ENCODE peak calls at places on chromosomes 5 and 9, in seven cellular contexts. W is A549, V is adrenal gland, N is HCT116, A is aorta, M is right cardiac atrium, T is IMR-90. E is an unnamed sample. For H3K9me3, the result is how much of the 10 kb centered on the place peaks cover.

GRCh38 chr5:44613951-44614350 is 194.8 kb upstream of the MRPS30 start:
- DNase-seq in A (no peak), M (no peak), N (no peak), W (no peak), T (no peak), V (no peak), E (no peak)

GRCh38 chr9:87086536-87086935 is 139.2 kb upstream of the GAS1 start:
- DNase-seq in V (no peak), N (no peak), M (no peak), A (no peak), T (no peak), W (no peak), E (no peak)

GRCh38 chr9:136095028-136095494 is at the start of gene NACC2:
- DNase-seq in W (peak), M (peak), T (peak), V (no peak), N (no peak), A (peak), E (no peak)

GRCh38 chr5:124927735-124928134 is 181.3 kb upstream of the ZNF608 start:
- DNase-seq in A (no peak), V (no peak), T (peak), W (no peak), M (no peak), N (no peak), E (no peak)

GRCh38 chr9:114850871-114851270 is 45.0 kb upstream of the TNFSF15 start:
- DNase-seq in V (no peak), M (no peak), N (no peak), A (no peak), W (no peak), T (peak), E (no peak)

GRCh38 chr5:72106922-72107873 is at the start of gene MAP1B:
- DNase-seq in T (peak), A (peak), V (peak), M (peak), W (peak), N (no peak), E (peak)

GRCh38 chr5:147439253-147439652 is 70.6 kb downstream of the DPYSL3 start:
- DNase-seq in N (no peak), V (no peak), T (peak), M (no peak), W (no peak), A (no peak), E (no peak)

GRCh38 chr9:111728143-111728542 is 66.6 kb downstream of the SHOC1 start:
- DNase-seq in W (no peak), T (peak), M (no peak), A (no peak), N (peak), V (no peak), E (no peak)

GRCh38 chr5:143695941-143696340 is 116.0 kb upstream of the HMHB1 start:
- DNase-seq in V (no peak), W (no peak), N (no peak), T (peak), A (no peak), M (no peak), E (no peak)

GRCh38 chr9:113219186-113219936 is 1.7 kb downstream of the FKBP15 start:
- DNase-seq in A (no peak), N (no peak), M (no peak), V (no peak), T (no peak), W (no peak), E (no peak)

GRCh38 chr9:70932097-70932496 is 189.3 kb downstream of the TRPM3 start:
- DNase-seq in T (no peak), N (no peak), A (no peak), M (no peak), W (no peak), V (no peak), E (no peak)

GRCh38 chr9:14018061-14018460 is 295.9 kb downstream of the NFIB start:
- DNase-seq in T (peak), W (peak), A (no peak), N (no peak), M (no peak), V (peak), E (peak)

GRCh38 chr9:134957945-134958227 is 40.2 kb upstream of the FCN1 start:
- DNase-seq in A (no peak), V (no peak), N (no peak), M (no peak), W (no peak), T (no peak), E (no peak)

GRCh38 chr9:81420024-81420423 is 269.3 kb downstream of the TLE1 start:
- DNase-seq in M (no peak), V (no peak), N (no peak), A (no peak), W (no peak), T (no peak), E (no peak)

GRCh38 chr9:120505186-120505585 is 74.8 kb downstream of the CDK5RAP2 start:
- DNase-seq in A (no peak), V (no peak), M (no peak), T (no peak), N (no peak), W (no peak), E (no peak)

GRCh38 chr9:128473104-128473503 is 17.3 kb downstream of the ODF2 start:
- DNase-seq in V (no peak), M (no peak), W (no peak), N (no peak), A (no peak), T (no peak), E (no peak)

GRCh38 chr5:132272341-132273210 is 15.1 kb downstream of the PDLIM4 start:
- DNase-seq in M (peak), W (peak), T (peak), N (no peak), A (peak), V (peak), E (no peak)

GRCh38 chr9:114910541-114910940 is 19.9 kb downstream of the TNFSF8 start:
- DNase-seq in W (no peak), N (no peak), V (no peak), A (no peak), M (no peak), T (no peak), E (no peak)

GRCh38 chr9:2158729-2159128 is 143.6 kb downstream of the SMARCA2 start:
- DNase-seq in V (no peak), T (no peak), A (no peak), W (no peak), M (no peak), N (no peak), E (no peak)

GRCh38 chr5:154087260-154087659 is 48.5 kb downstream of the MFAP3 start:
- DNase-seq in T (no peak), N (no peak), V (no peak), M (no peak), W (no peak), A (no peak), E (no peak)

GRCh38 chr5:1656271-1656975 is 132.7 kb upstream of the LPCAT1 start:
- DNase-seq in M (no peak), T (no peak), W (no peak), V (no peak), N (no peak), A (no peak), E (no peak)

GRCh38 chr9:68728731-68729130 is 23.7 kb downstream of the PIP5K1B start:
- DNase-seq in A (no peak), W (no peak), N (no peak), M (no peak), V (no peak), T (no peak), E (no peak)

GRCh38 chr9:5587024-5587423 is 41.9 kb upstream of the RIC1 start:
- DNase-seq in A (no peak), N (no peak), V (no peak), W (no peak), T (peak), M (no peak), E (peak)

GRCh38 chr5:154740483-154740882 is 14.7 kb upstream of the LARP1 start:
- DNase-seq in A (peak), T (peak), N (no peak), V (peak), M (peak), W (no peak), E (peak)

GRCh38 chr5:21807953-21808352 is 1045.2 kb downstream of the CDH12 start:
- DNase-seq in A (no peak), M (no peak), N (no peak), V (no peak), W (no peak), T (peak), E (no peak)

GRCh38 chr9:98263482-98264357 is 8.3 kb upstream of the TBC1D2 start:
- DNase-seq in W (peak), A (peak), V (peak), N (peak), M (peak), T (peak), E (peak)

GRCh38 chr5:145791866-145792265 is 43.3 kb downstream of the PRELID2 start:
- DNase-seq in V (no peak), T (no peak), M (no peak), A (no peak), W (no peak), N (no peak), E (no peak)

GRCh38 chr9:97906236-97906831 is 16.0 kb downstream of the TRMO start:
- DNase-seq in V (peak), A (no peak), M (peak), T (no peak), W (no peak), N (no peak), E (no peak)

GRCh38 chr5:96483878-96484277 is 50.8 kb upstream of the PCSK1 start:
- DNase-seq in M (no peak), V (no peak), A (no peak), T (peak), N (peak), W (peak), E (no peak)

GRCh38 chr5:180251887-180252286 is 40.0 kb downstream of the MAPK9 start:
- DNase-seq in M (no peak), W (no peak), N (no peak), A (no peak), V (no peak), T (no peak), E (no peak)

GRCh38 chr5:180251141-180251540 is 40.7 kb downstream of the MAPK9 start:
- DNase-seq in V (no peak), A (no peak), M (no peak), W (no peak), T (no peak), N (no peak), E (no peak)

GRCh38 chr5:180253036-180253824 is 38.7 kb downstream of the MAPK9 start:
- DNase-seq in V (no peak), T (no peak), M (no peak), N (no peak), A (no peak), W (peak), E (no peak)

GRCh38 chr5:180250329-180250728 is 41.3 kb upstream of the RASGEF1C start:
- DNase-seq in V (no peak), N (no peak), W (no peak), M (no peak), A (no peak), T (no peak), E (no peak)
- H3K9me3 ChIP-seq in V (half or more), N (under half), W (half or more), M (under half), A (under half), T (half or more), E (half or more)

DNA sequence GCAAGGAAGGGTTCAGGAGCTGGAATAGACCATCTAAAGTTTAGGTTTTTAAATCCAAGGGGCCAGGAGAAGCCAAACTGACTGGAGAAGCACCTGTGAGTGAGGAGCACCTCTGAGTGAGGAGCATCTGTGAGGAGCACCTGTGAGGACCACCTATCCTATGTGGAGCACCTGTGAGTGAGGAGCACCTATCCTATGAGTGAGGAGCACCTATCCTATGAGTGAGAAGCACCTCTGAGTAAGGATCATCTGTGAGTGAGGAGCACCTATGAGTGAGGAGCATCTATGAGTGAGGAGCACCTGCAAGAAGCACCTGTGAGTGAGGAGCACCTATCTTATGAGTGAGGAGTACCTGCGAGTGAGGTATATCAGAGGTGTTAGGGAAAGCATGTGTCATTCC is 8.0 kb upstream of the OR1Q1 start:
- DNase-seq in N (no peak), W (no peak), T (no peak), A (no peak), V (no peak), M (no peak), E (no peak)
- H3K9me3 ChIP-seq in N (under half), W (under half), T (under half), A (under half), V (under half), M (under half), E (under half)

GRCh38 chr5:141330299-141331080 is at the start of gene PCDHGA1:
- DNase-seq in N (no peak), V (no peak), W (peak), T (peak), M (peak), A (no peak), E (no peak)
- H3K9me3 ChIP-seq in N (under half), V (under half), W (under half), T (under half), M (under half), A (under half), E (under half)

GRCh38 chr5:179158556-179158955 is 98.4 kb downstream of the ZNF354C start:
- DNase-seq in T (no peak), V (no peak), N (no peak), M (peak), W (no peak), A (no peak), E (no peak)

GRCh38 chr5:179162351-179163235 is 102.4 kb downstream of the ZNF354C start:
- DNase-seq in W (no peak), A (peak), V (no peak), N (no peak), T (no peak), M (peak), E (no peak)

GRCh38 chr5:179163236-179164155 is 103.3 kb downstream of the ZNF354C start:
- DNase-seq in A (peak), W (no peak), N (no peak), T (no peak), V (no peak), M (peak), E (no peak)

GRCh38 chr5:179161901-179162300 is 101.7 kb downstream of the ZNF354C start:
- DNase-seq in T (no peak), N (no peak), W (no peak), A (no peak), M (peak), V (no peak), E (no peak)

DNA sequence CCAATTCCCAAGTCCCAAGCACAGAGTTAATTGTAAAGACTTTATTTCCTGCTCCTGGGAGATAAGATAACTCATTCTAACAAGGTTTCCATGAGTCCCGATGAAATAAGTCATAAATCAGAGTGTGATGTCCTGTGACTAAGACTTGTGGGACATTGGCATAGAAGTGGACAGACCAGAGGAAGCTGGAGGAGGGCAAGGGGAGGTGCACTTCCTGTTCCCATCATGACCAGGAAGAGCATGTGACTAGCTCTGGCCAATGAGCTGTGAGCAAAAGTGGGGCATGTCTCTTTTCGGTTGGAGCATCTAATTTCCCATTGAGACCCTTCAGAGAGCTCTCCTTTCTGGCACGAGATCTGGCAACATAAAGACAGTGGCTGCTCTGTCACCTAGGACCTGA is 100.4 kb downstream of the ZNF354C start:
- DNase-seq in V (no peak), N (no peak), T (peak), M (no peak), A (peak), W (no peak), E (no peak)
- H3K9me3 ChIP-seq in V (under half), N (under half), T (under half), M (under half), A (under half), W (under half), E (under half)

GRCh38 chr5:13189532-13189931 is 755.0 kb downstream of the DNAH5 start:
- DNase-seq in A (no peak), M (no peak), N (no peak), V (no peak), T (no peak), W (no peak), E (no peak)
- H3K9me3 ChIP-seq in A (under half), M (under half), N (under half), V (under half), T (under half), W (under half), E (under half)

GRCh38 chr9:23326597-23326996 is 499.4 kb downstream of the ELAVL2 start:
- DNase-seq in T (no peak), N (no peak), M (no peak), A (no peak), W (no peak), V (no peak), E (no peak)
- H3K9me3 ChIP-seq in T (under half), N (under half), M (under half), A (under half), W (under half), V (under half), E (under half)

GRCh38 chr9:6692891-6693361 is 47.4 kb upstream of the GLDC start:
- DNase-seq in A (no peak), W (no peak), M (no peak), V (no peak), N (no peak), T (no peak), E (no peak)
- H3K9me3 ChIP-seq in A (under half), W (under half), M (under half), V (under half), N (under half), T (under half), E (under half)

DNA sequence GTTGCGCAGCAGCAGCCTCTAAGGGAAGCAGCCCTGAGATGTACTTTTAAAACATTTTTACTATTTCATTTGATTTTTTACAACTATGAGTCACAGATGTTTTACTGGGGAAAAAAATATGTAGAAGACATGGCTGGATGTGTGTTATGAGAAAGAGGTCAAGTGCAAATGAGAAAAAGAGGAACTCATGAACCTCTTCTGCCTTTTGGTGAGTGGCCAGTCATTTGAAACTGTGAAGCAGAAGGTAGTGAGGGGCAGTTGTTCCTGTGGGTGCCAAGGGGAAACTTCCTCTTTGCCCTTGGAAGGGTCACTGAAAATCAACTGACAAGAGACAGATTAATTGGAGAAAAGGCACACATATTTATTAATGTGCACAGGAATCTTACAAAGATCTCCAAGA is 31.3 kb upstream of the SYK start:
- DNase-seq in M (no peak), T (no peak), W (no peak), V (peak), N (no peak), A (no peak), E (no peak)
- H3K9me3 ChIP-seq in M (under half), T (under half), W (under half), V (under half), N (under half), A (under half), E (under half)

DNA sequence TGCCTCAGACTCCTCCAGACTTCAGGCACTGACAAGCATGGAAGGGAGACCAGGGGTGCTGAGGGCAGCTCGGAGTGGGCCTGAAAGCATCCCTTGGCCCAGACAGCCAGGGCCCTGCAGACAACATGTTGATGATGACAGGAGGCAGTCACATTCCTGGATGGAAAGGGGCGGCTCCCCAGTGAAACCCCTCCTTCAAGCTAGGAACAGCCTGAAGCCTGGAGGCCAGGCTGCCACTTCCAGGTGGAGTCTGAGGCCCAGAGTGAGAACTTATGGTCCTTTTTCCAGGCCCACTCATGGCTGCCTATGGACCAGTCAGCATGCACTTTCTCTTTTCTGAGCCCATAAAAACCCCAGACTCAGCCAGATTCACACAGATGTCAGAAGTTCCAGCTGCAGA is 104.2 kb upstream of the HCN1 start:
- DNase-seq in M (no peak), A (no peak), T (no peak), N (no peak), W (no peak), V (no peak), E (no peak)
- H3K9me3 ChIP-seq in M (under half), A (under half), T (under half), N (under half), W (under half), V (under half), E (under half)

E was measured in AG04450.